ENCODE peak calls at places on chromosomes 5 and 9, in five cellular contexts. W is stimulated activated CD4-positive, alpha-beta T cell treated with anti-CD3 and anti-CD28 coated beads, Interleukin-12 subunit alpha, Interleukin-12 subunit beta, amount 100 ng/mL, for 4 hours; H is vagina; X is brain microvascular endothelial cell; R is aorta. V is an unnamed sample.

GRCh38 chr5:66963559-66963971 is 233.0 kb downstream of the CD180 start:
- DNase-seq in W (no peak), H (no peak), X (no peak), R (no peak), V (no peak)

GRCh38 chr5:141490771-141491170 is 1.9 kb downstream of the PCDHGC5 start:
- DNase-seq in W (no peak), H (no peak), X (no peak), R (no peak), V (no peak)

GRCh38 chr5:138601444-138601843 is 26.2 kb upstream of the HSPA9 start:
- DNase-seq in W (no peak), H (no peak), X (peak), R (no peak), V (peak)

GRCh38 chr5:158026248-158027031 is 167.5 kb upstream of the CLINT1 start:
- DNase-seq in W (no peak), H (no peak), X (no peak), R (no peak), V (no peak)

GRCh38 chr9:89171693-89172092 is 6.9 kb downstream of the SHC3 start:
- DNase-seq in W (no peak), H (no peak), X (no peak), R (no peak), V (no peak)

GRCh38 chr5:131855452-131855851 is 58.6 kb upstream of the FNIP1 start:
- DNase-seq in W (no peak), H (no peak), X (no peak), R (no peak), V (no peak)

GRCh38 chr9:135687216-135687615 is 12.1 kb downstream of the SOHLH1 start:
- DNase-seq in W (no peak), H (no peak), X (no peak), R (no peak), V (no peak)

GRCh38 chr9:127629468-127630081 is 17.5 kb downstream of the STXBP1 start:
- DNase-seq in W (no peak), H (no peak), X (no peak), R (no peak), V (no peak)

GRCh38 chr9:131810351-131811170 is 70.7 kb upstream of the RAPGEF1 start:
- DNase-seq in W (no peak), H (no peak), X (no peak), R (no peak), V (no peak)

GRCh38 chr9:21803674-21804048 is 1.2 kb downstream of the MTAP start:
- DNase-seq in W (no peak), H (no peak), X (no peak), R (no peak), V (peak)

GRCh38 chr9:14304242-14304641 is 9.7 kb downstream of the NFIB start:
- DNase-seq in W (no peak), H (no peak), X (no peak), R (no peak), V (no peak)

GRCh38 chr9:131758972-131759647 is 19.2 kb upstream of the RAPGEF1 start:
- DNase-seq in W (no peak), H (no peak), X (no peak), R (no peak), V (no peak)

GRCh38 chr9:136673088-136673969 is 10.6 kb downstream of the EGFL7 start:
- DNase-seq in W (no peak), H (no peak), X (no peak), R (no peak), V (no peak)

GRCh38 chr9:113602126-113603119 is 138.9 kb downstream of the RGS3 start:
- DNase-seq in W (peak), H (no peak), X (peak), R (peak), V (no peak)

GRCh38 chr5:45793638-45794532 is 97.7 kb upstream of the HCN1 start:
- DNase-seq in W (no peak), H (no peak), X (no peak), R (no peak), V (no peak)

V was measured in kidney glomerular epithelial cell.